ENCODE peak calls at places on chromosomes 11 and 22, in nine cellular contexts. V, P, Y, E, G, A, Z, F and M are unnamed samples.

GRCh38 chr22:44698531-44699421 is 3.2 kb upstream of the PRR5 start:
- DNase-seq in V (no peak), P (no peak), Y (no peak), E (peak; percentile 71), G (no peak), A (no peak), Z (peak; percentile 71), F (peak; percentile 74), M (peak; percentile 99)

GRCh38 chr22:26679003-26679629 is 21.7 kb downstream of the MIAT start:
- DNase-seq in V (peak; percentile 76), P (peak; percentile 71), Y (no peak), E (peak; percentile 86), G (no peak), A (peak; percentile 67), Z (peak; percentile 90), F (peak; percentile 85), M (peak; percentile 71)

GRCh38 chr22:38973289-38974169 is 8.6 kb upstream of the APOBEC3B start:
- DNase-seq in V (peak; percentile 43), P (no peak), Y (no peak), E (peak; percentile 19), G (no peak), A (no peak), Z (peak; percentile 88), F (no peak), M (peak; percentile 23)

GRCh38 chr11:47225552-47226137 is 10.9 kb downstream of the DDB2 start:
- DNase-seq in V (no peak), P (no peak), Y (no peak), E (no peak), G (no peak), A (no peak), Z (no peak), F (peak; percentile 61), M (no peak)

GRCh38 chr22:27400811-27401210 is 400.7 kb downstream of the MN1 start:
- DNase-seq in V (no peak), P (no peak), Y (no peak), E (no peak), G (no peak), A (no peak), Z (no peak), F (no peak), M (no peak)

GRCh38 chr11:110158317-110159200 is 65.4 kb downstream of the ZC3H12C start:
- DNase-seq in V (no peak), P (no peak), Y (no peak), E (no peak), G (no peak), A (no peak), Z (no peak), F (no peak), M (no peak)

GRCh38 chr11:60942970-60943565 is 8.9 kb downstream of the SLC15A3 start:
- DNase-seq in V (peak; percentile 66), P (no peak), Y (no peak), E (no peak), G (no peak), A (no peak), Z (no peak), F (peak; percentile 51), M (no peak)

GRCh38 chr11:93267383-93267782 is 63.2 kb upstream of the DEUP1 start:
- DNase-seq in V (peak; percentile 52), P (no peak), Y (no peak), E (no peak), G (no peak), A (no peak), Z (no peak), F (no peak), M (no peak)

GRCh38 chr22:49380095-49380827 is 447.4 kb downstream of the BRD1 start:
- DNase-seq in V (peak; percentile 24), P (no peak), Y (no peak), E (no peak), G (no peak), A (peak; percentile 6), Z (no peak), F (no peak), M (no peak)

GRCh38 chr11:132312161-132312560 is 941.7 kb downstream of the NTM start:
- DNase-seq in V (no peak), P (no peak), Y (no peak), E (peak; percentile 73), G (no peak), A (no peak), Z (no peak), F (peak; percentile 78), M (peak; percentile 53)

GRCh38 chr11:119339581-119340334 is 925 bp downstream of the C1QTNF5 start:
- DNase-seq in V (peak; percentile 63), P (peak; percentile 85), Y (no peak), E (peak; percentile 64), G (no peak), A (no peak), Z (peak; percentile 88), F (peak; percentile 48), M (peak; percentile 62)

GRCh38 chr11:88131764-88132470 is 43.3 kb downstream of the RAB38 start:
- DNase-seq in V (no peak), P (no peak), Y (no peak), E (no peak), G (no peak), A (no peak), Z (no peak), F (no peak), M (no peak)

GRCh38 chr11:38156495-38157146 is 1558.6 kb upstream of the RAG2 start:
- DNase-seq in V (no peak), P (no peak), Y (no peak), E (no peak), G (no peak), A (no peak), Z (no peak), F (no peak), M (no peak)

GRCh38 chr22:25729595-25729994 is 12.4 kb upstream of the MYO18B start:
- DNase-seq in V (no peak), P (no peak), Y (no peak), E (no peak), G (no peak), A (no peak), Z (no peak), F (no peak), M (no peak)

GRCh38 chr11:131683131-131683530 is 312.7 kb downstream of the NTM start:
- DNase-seq in V (no peak), P (no peak), Y (no peak), E (no peak), G (no peak), A (no peak), Z (no peak), F (no peak), M (no peak)

DNA sequence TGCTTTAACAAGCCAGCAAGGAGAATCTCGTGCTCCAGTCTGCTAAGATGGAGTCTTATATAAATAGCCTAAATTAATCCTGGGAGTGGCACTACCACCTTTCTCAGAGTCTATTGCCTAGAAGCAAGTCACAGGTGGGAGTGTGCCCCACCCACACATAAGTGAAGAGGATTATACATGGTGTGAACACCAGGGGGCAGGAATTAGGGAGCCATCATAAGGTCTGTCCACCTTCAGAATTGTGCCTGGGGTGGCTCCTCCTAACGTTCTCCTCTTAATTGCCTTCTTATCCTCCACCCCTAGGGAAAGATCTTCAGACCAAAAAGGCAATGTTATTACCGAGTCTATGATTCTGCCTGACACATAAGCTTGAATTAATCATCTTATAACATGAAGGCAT is 276.8 kb upstream of the SESN3 start:
- DNase-seq in V (no peak), P (no peak), Y (no peak), E (no peak), G (no peak), A (no peak), Z (peak; percentile 21), F (no peak), M (no peak)
- TF ChIP-seq CTCF in V (no peak), P (peak; percentile 14), Y (no peak), E (no peak), G (no peak), A (no peak), Z (peak; percentile 38), F (no peak), M (no peak)

GRCh38 chr22:23566716-23567475 is 13.2 kb downstream of the IGLL1 start:
- DNase-seq in V (no peak), P (no peak), Y (no peak), E (no peak), G (no peak), A (no peak), Z (no peak), F (no peak), M (no peak)
- H3K4me3 ChIP-seq in V (no peak overlapping the region), P (peak overlapping the region; percentile 37), Y (no peak overlapping the region), E (no peak overlapping the region), G (peak overlapping the region; percentile 50), A (peak overlapping the region; percentile 50), Z (peak overlapping the region; percentile 77), F (no peak overlapping the region), M (no peak overlapping the region)

DNA sequence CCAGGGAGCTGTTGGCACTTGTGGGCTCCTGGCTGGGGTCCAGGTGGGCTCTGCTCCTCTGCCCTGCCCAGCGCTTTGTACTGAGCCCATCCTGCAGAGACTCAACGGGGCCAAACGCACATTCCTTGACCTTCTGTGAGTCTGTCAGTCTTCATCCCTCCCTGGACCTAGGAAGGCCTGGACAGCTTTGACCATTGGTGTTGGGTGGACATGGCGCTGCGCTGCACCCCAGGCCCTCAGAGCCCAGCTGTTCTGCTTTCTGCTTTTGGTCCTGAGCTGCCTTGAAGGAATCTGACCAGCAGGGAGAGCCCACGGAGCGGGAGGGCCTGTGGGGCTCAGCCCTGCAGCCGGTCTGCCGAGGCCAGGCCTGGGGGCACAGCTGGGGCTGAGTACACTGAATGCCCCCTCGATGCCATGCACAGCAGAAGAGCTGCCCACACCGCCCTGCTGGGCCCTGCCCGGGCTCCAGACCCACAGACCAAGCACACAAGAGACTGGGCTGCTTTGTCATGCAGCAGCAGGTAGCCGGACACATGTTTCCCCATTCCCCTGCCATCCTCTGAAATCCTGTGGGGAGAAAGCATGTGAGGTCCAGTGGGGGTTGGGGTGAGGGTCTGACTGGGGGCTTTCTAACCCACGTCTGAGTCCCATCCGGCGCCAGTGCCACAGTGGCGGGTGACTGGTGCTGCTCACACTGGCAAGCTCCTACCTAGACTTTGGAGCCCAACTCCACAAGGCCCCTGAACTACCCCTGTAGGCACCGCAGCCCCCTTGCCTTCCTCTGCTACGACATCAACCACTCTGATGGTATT is 24.1 kb upstream of the CCDC188 start:
- DNase-seq in V (no peak), P (no peak), Y (no peak), E (peak; percentile 13), G (no peak), A (no peak), Z (no peak), F (peak; percentile 38), M (no peak)
- TF ChIP-seq CTCF in V (no peak), P (peak; percentile 43), Y (no peak), E (peak; percentile 29), G (no peak), A (peak; percentile 28), Z (no peak), F (peak; percentile 54), M (peak; percentile 38)

DNA sequence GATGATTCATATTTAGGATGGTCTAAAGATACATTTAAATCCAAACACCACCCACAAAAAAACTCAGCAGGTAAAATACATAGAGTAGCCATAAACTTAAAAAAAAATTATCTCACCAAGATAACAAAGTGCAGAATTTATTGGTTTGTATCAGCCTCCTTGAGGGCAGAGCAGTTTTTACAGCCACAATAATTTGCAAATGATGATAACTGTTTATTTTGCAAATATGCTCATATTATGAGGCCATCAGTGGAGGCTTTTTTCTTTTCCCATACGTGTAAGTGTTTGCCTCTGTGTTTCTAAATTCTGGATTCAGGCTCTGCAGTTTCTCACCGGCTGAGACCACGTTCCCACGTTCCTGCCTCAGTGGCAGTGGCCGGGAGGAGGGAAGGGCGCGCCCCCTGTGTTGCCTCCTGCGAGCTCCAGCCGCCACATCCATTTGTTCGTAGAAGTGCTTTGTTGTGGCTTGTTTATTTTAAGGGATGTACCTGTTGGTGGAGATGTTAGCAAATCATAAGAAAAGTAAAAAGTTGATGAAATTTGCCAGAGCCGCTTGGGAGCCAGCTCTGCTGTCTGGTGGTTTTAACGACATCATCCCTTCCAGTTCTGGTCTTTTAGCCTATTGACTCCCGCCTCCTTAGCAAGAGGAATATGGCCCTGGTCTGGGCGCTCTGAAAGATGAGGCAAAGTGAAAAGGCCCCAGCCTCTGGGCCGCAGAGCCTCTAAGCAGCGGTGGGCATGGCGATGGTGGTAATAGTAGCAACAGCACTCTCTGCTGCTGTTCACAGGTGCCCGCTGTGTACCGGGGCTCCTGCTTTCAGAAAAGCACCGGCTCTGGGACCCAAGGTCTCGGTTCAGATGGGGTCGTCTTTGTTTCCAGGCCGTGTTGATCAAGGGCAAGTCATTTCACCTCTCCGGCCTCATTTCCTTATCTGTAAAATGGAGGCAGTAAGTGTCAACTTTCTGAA is 66.7 kb upstream of the PPARA start:
- DNase-seq in V (no peak), P (peak; percentile 20), Y (no peak), E (no peak), G (no peak), A (no peak), Z (no peak), F (no peak), M (no peak)
- H3K4me3 ChIP-seq in V (no peak overlapping the region), P (peak overlapping the region; percentile 89), Y (no peak overlapping the region), E (no peak overlapping the region), G (no peak overlapping the region), A (no peak overlapping the region), Z (no peak overlapping the region), F (no peak overlapping the region), M (peak overlapping the region; percentile 98)